ENCODE peak calls at places on chromosomes 4 and X, in ten cellular contexts. U, A, C, V, N, D, S, P, Y and B are unnamed samples.

GRCh38 chr4:143668930-143669553 is 31.4 kb downstream of the FREM3 start:
- DNase-seq in Y (no peak), U (no peak), P (no peak), A (no peak), D (no peak), V (no peak), C (no peak), S (no peak), N (no peak), B (no peak)

GRCh38 chr4:8269535-8270417 is at the start of gene HTRA3:
- DNase-seq in S (peak), V (no peak), U (peak), P (no peak), C (peak), A (no peak), D (no peak), N (no peak), Y (no peak), B (peak)

GRCh38 chrX:19514791-19515614 is at the start of gene MAP3K15:
- DNase-seq in S (peak), U (peak), D (no peak), Y (peak), P (peak), C (no peak), N (peak), A (no peak), V (no peak), B (no peak)

GRCh38 chrX:110914281-110914680 is 118.7 kb upstream of the CHRDL1 start:
- DNase-seq in D (no peak), N (no peak), U (no peak), C (peak), Y (peak), S (no peak), A (peak), P (no peak), V (no peak), B (no peak)

GRCh38 chr4:114249561-114250356 is 270.3 kb upstream of the ARSJ start:
- DNase-seq in Y (no peak), P (no peak), U (no peak), D (no peak), A (no peak), S (no peak), V (no peak), N (no peak), C (no peak), B (no peak)

GRCh38 chr4:98653890-98654867 is 4.2 kb downstream of the TSPAN5 start:
- DNase-seq in Y (peak), N (no peak), S (peak), U (no peak), A (peak), P (no peak), C (peak), V (no peak), D (peak), B (peak)

GRCh38 chr4:119646347-119647071 is 17.9 kb upstream of the PDE5A start:
- DNase-seq in U (no peak), P (no peak), N (no peak), S (no peak), V (no peak), A (no peak), C (no peak), D (no peak), Y (peak), B (no peak)

GRCh38 chr4:5079581-5079980 is 28.3 kb downstream of the STK32B start:
- DNase-seq in A (peak), P (no peak), U (no peak), S (peak), N (no peak), V (no peak), Y (peak), C (peak), D (no peak), B (no peak)

GRCh38 chrX:107658660-107659059 is 30.4 kb downstream of the PRPS1 start:
- DNase-seq in U (no peak), Y (no peak), C (no peak), A (no peak), S (no peak), V (no peak), N (no peak), D (no peak), P (no peak), B (no peak)

GRCh38 chr4:42641696-42642095 is 15.2 kb downstream of the ATP8A1 start:
- DNase-seq in A (no peak), C (no peak), S (no peak), P (no peak), Y (no peak), U (no peak), V (no peak), D (no peak), N (no peak), B (no peak)

GRCh38 chr4:157389751-157390150 is 169.2 kb downstream of the GRIA2 start:
- DNase-seq in N (no peak), C (no peak), U (no peak), P (no peak), D (no peak), A (no peak), V (no peak), S (no peak), Y (no peak), B (no peak)

GRCh38 chrX:108177321-108177990 is 85.9 kb downstream of the ATG4A start:
- DNase-seq in D (no peak), A (no peak), C (peak), V (no peak), S (no peak), P (no peak), U (no peak), N (no peak), Y (no peak), B (no peak)

GRCh38 chr4:2937146-2937857 is 25.9 kb downstream of the NOP14 start:
- DNase-seq in V (no peak), A (peak), S (no peak), D (no peak), P (no peak), C (peak), U (no peak), N (peak), Y (no peak), B (no peak)

GRCh38 chr4:82886145-82886942 is 4.6 kb downstream of the SEC31A start:
- DNase-seq in Y (no peak), D (no peak), U (no peak), A (no peak), N (no peak), V (no peak), C (no peak), S (no peak), P (no peak), B (no peak)

GRCh38 chr4:3347871-3348270 is 55.0 kb downstream of the RGS12 start:
- DNase-seq in Y (no peak), A (no peak), U (no peak), V (no peak), N (no peak), C (no peak), S (no peak), D (no peak), P (no peak), B (no peak)

GRCh38 chr4:119510750-119511149 is 117.9 kb downstream of the PDE5A start:
- DNase-seq in N (no peak), Y (peak), P (no peak), S (peak), U (no peak), V (no peak), D (no peak), A (no peak), C (no peak), B (no peak)

GRCh38 chr4:82748176-82748575 is 50.4 kb downstream of the SCD5 start:
- DNase-seq in U (no peak), V (no peak), Y (no peak), S (no peak), C (no peak), N (no peak), D (no peak), P (no peak), A (no peak), B (no peak)

GRCh38 chrX:2500681-2501151 is at the start of the genes DHRSX and ZBED1:
- DNase-seq in Y (peak), U (peak), A (no peak), P (peak), N (peak), C (no peak), V (peak), D (peak), S (peak), B (no peak)

GRCh38 chr4:57053508-57053907 is 56.7 kb downstream of the IGFBP7 start:
- DNase-seq in A (peak), C (peak), D (no peak), P (no peak), Y (peak), V (no peak), S (peak), U (no peak), N (no peak), B (no peak)

GRCh38 chr4:183171484-183172267 is 72.6 kb downstream of the WWC2 start:
- DNase-seq in A (peak), P (no peak), V (no peak), S (peak), Y (no peak), D (no peak), C (no peak), N (no peak), U (no peak), B (no peak)

GRCh38 chrX:73215263-73215662 is 612 bp upstream of the NAP1L2 start:
- DNase-seq in Y (no peak), C (no peak), V (no peak), U (no peak), P (no peak), N (no peak), D (no peak), A (no peak), S (no peak), B (no peak)

GRCh38 chrX:50893466-50893865 is 17.1 kb upstream of the BMP15 start:
- DNase-seq in N (no peak), U (no peak), D (no peak), Y (no peak), P (no peak), C (no peak), A (no peak), V (no peak), S (no peak), B (no peak)

GRCh38 chr4:53601251-53601764 is 10.0 kb upstream of the LNX1 start:
- DNase-seq in D (no peak), Y (no peak), A (no peak), U (no peak), V (peak), S (peak), N (no peak), C (peak), P (peak), B (no peak)

GRCh38 chrX:11663875-11664210 is 1.9 kb downstream of the ARHGAP6 start:
- DNase-seq in A (no peak), Y (no peak), D (no peak), S (peak), U (no peak), C (no peak), V (no peak), N (no peak), P (no peak), B (no peak)

GRCh38 chr4:73917081-73917501 is 47.9 kb downstream of the CXCL1 start:
- DNase-seq in V (no peak), Y (peak), S (peak), U (no peak), C (peak), P (no peak), D (peak), N (no peak), A (peak), B (peak)

GRCh38 chrX:22462959-22463358 is 190.2 kb downstream of the CBLL2 start:
- DNase-seq in C (no peak), A (no peak), D (no peak), U (no peak), V (no peak), S (no peak), P (no peak), Y (no peak), N (no peak), B (no peak)

GRCh38 chr4:73019462-73020047 is 50.0 kb downstream of the COX18 start:
- DNase-seq in U (no peak), V (peak), N (no peak), Y (peak), P (peak), A (peak), D (no peak), C (peak), S (peak), B (peak)

GRCh38 chrX:124228849-124229248 is 103.6 kb upstream of the TEX13D start:
- DNase-seq in D (no peak), N (no peak), V (peak), Y (no peak), P (no peak), C (no peak), A (no peak), U (no peak), S (no peak), B (no peak)

GRCh38 chr4:160880186-160880585 is 1283.6 kb downstream of the FSTL5 start:
- DNase-seq in A (no peak), C (no peak), D (no peak), S (no peak), V (no peak), U (no peak), Y (no peak), P (no peak), N (no peak), B (no peak)

GRCh38 chrX:66408507-66408906 is 230.4 kb downstream of the EDA2R start:
- DNase-seq in U (no peak), D (no peak), N (no peak), V (peak), C (no peak), P (no peak), Y (no peak), S (no peak), A (no peak), B (no peak)

GRCh38 chrX:51569561-51569960 is 49.2 kb downstream of the CENPVL3 start:
- DNase-seq in S (peak), A (peak), U (no peak), D (no peak), N (no peak), Y (no peak), C (peak), P (no peak), V (no peak), B (no peak)

GRCh38 chr4:48028654-48029053 is 12.1 kb downstream of the NIPAL1 start:
- DNase-seq in C (no peak), Y (no peak), U (no peak), A (no peak), N (no peak), P (no peak), S (no peak), D (no peak), V (no peak), B (no peak)

GRCh38 chr4:3677671-3678070 is 88.5 kb upstream of the ADRA2C start:
- DNase-seq in U (no peak), S (no peak), D (no peak), A (no peak), P (no peak), C (no peak), V (peak), Y (no peak), N (no peak), B (no peak)

GRCh38 chr4:155419266-155419665 is 42.5 kb upstream of the MAP9 start:
- DNase-seq in C (peak), D (no peak), Y (peak), V (no peak), P (no peak), N (no peak), S (peak), U (no peak), A (peak), B (peak)

GRCh38 chr4:70902577-70903281 is 560 bp downstream of the MOB1B start:
- DNase-seq in S (peak), A (peak), C (no peak), N (no peak), D (peak), P (peak), V (peak), Y (peak), U (no peak), B (no peak)

GRCh38 chr4:139011220-139011950 is 4.2 kb upstream of the NOCT start:
- DNase-seq in N (no peak), C (no peak), V (no peak), P (no peak), S (no peak), A (no peak), Y (no peak), D (no peak), U (no peak), B (no peak)